ENCODE peak calls at places on chromosomes 4 and X, in eight cellular contexts. K, H, A, L, B, C, J and X are unnamed samples.

GRCh38 chrX:47196098-47196497 is 2.5 kb downstream of the UBA1 start:
- DNase-seq in K (no peak), H (no peak), A (no peak), L (no peak), B (no peak), C (no peak), J (no peak), X (no peak)

GRCh38 chr4:162229670-162230069 is 65.9 kb upstream of the FSTL5 start:
- DNase-seq in K (no peak), H (no peak), A (no peak), L (no peak), B (no peak), C (no peak), J (no peak), X (no peak)

GRCh38 chr4:52824270-52824602 is 37.9 kb upstream of the RASL11B start:
- DNase-seq in K (no peak), H (no peak), A (no peak), L (no peak), B (no peak), C (no peak), J (no peak), X (no peak)

GRCh38 chr4:36771411-36772153 is 473.0 kb upstream of the NWD2 start:
- DNase-seq in K (no peak), H (no peak), A (no peak), L (no peak), B (no peak), C (no peak), J (no peak), X (no peak)

GRCh38 chr4:134544303-134544761 is 342.7 kb upstream of the PABPC4L start:
- DNase-seq in K (no peak), H (no peak), A (no peak), L (no peak), B (no peak), C (no peak), J (no peak), X (no peak)

GRCh38 chrX:70436380-70436779 is 8.3 kb upstream of the DLG3 start:
- DNase-seq in K (no peak), H (peak; percentile 86), A (no peak), L (no peak), B (peak; percentile 45), C (no peak), J (peak; percentile 52), X (no peak)

GRCh38 chr4:37717575-37717974 is 31.4 kb upstream of the RELL1 start:
- DNase-seq in K (no peak), H (no peak), A (no peak), L (peak; percentile 27), B (no peak), C (no peak), J (peak; percentile 35), X (no peak)

GRCh38 chr4:176339936-176340761 is 20.4 kb downstream of the SPCS3 start:
- DNase-seq in K (no peak), H (no peak), A (no peak), L (no peak), B (no peak), C (no peak), J (no peak), X (no peak)

GRCh38 chr4:30350288-30350687 is 369.9 kb upstream of the PCDH7 start:
- DNase-seq in K (no peak), H (no peak), A (no peak), L (no peak), B (no peak), C (no peak), J (no peak), X (no peak)

GRCh38 chr4:53987761-53988171 is 76.6 kb downstream of the CHIC2 start:
- DNase-seq in K (no peak), H (no peak), A (no peak), L (no peak), B (no peak), C (no peak), J (no peak), X (no peak)

GRCh38 chr4:35106091-35106734 is 1138.1 kb downstream of the ARAP2 start:
- DNase-seq in K (no peak), H (no peak), A (no peak), L (no peak), B (no peak), C (no peak), J (no peak), X (no peak)

GRCh38 chrX:153776611-153777045 is 4.2 kb upstream of the SRPK3 start:
- DNase-seq in K (no peak), H (no peak), A (no peak), L (no peak), B (no peak), C (no peak), J (no peak), X (no peak)

GRCh38 chr4:151251922-151252321 is 25.0 kb upstream of the PRSS48 start:
- DNase-seq in K (no peak), H (peak; percentile 7), A (no peak), L (no peak), B (no peak), C (no peak), J (no peak), X (no peak)

GRCh38 chr4:53576676-53577372 is 14.5 kb downstream of the LNX1 start:
- DNase-seq in K (no peak), H (no peak), A (no peak), L (no peak), B (no peak), C (no peak), J (no peak), X (no peak)

GRCh38 chr4:7845493-7846124 is 94.1 kb downstream of the AFAP1 start:
- DNase-seq in K (no peak), H (peak; percentile 55), A (no peak), L (no peak), B (no peak), C (no peak), J (peak; percentile 37), X (no peak)

GRCh38 chr4:173537628-173538147 is 7.7 kb upstream of the HAND2 start:
- DNase-seq in K (no peak), H (no peak), A (no peak), L (no peak), B (no peak), C (no peak), J (peak; percentile 33), X (no peak)

GRCh38 chrX:154540897-154541535 is 5.6 kb downstream of the G6PD start:
- DNase-seq in K (no peak), H (no peak), A (no peak), L (no peak), B (no peak), C (no peak), J (no peak), X (no peak)

GRCh38 chrX:141405878-141406492 is 163.7 kb upstream of the SPANXC start:
- DNase-seq in K (no peak), H (no peak), A (no peak), L (peak; percentile 8), B (no peak), C (no peak), J (no peak), X (no peak)

GRCh38 chr4:90641856-90642599 is 514.8 kb downstream of the CCSER1 start:
- DNase-seq in K (no peak), H (peak; percentile 4), A (no peak), L (no peak), B (no peak), C (no peak), J (peak; percentile 1), X (no peak)
- TF ChIP-seq CTCF in K (no peak), H (no peak), A (no peak), L (no peak), B (no peak), C (no peak), J (no peak), X (no peak)

GRCh38 chr4:113689394-113689793 is 72.1 kb downstream of the CAMK2D start:
- DNase-seq in K (no peak), H (no peak), A (no peak), L (no peak), B (no peak), C (no peak), J (no peak), X (no peak)

GRCh38 chr4:113686950-113687718 is 74.4 kb downstream of the CAMK2D start:
- DNase-seq in K (no peak), H (no peak), A (no peak), L (no peak), B (no peak), C (no peak), J (peak; percentile 11), X (no peak)

GRCh38 chr4:113682730-113683129 is 78.8 kb downstream of the CAMK2D start:
- DNase-seq in K (no peak), H (no peak), A (no peak), L (no peak), B (no peak), C (no peak), J (no peak), X (no peak)

GRCh38 chr4:113683143-113683542 is 78.4 kb downstream of the CAMK2D start:
- DNase-seq in K (no peak), H (no peak), A (peak; percentile 33), L (no peak), B (no peak), C (no peak), J (no peak), X (peak; percentile 67)

DNA sequence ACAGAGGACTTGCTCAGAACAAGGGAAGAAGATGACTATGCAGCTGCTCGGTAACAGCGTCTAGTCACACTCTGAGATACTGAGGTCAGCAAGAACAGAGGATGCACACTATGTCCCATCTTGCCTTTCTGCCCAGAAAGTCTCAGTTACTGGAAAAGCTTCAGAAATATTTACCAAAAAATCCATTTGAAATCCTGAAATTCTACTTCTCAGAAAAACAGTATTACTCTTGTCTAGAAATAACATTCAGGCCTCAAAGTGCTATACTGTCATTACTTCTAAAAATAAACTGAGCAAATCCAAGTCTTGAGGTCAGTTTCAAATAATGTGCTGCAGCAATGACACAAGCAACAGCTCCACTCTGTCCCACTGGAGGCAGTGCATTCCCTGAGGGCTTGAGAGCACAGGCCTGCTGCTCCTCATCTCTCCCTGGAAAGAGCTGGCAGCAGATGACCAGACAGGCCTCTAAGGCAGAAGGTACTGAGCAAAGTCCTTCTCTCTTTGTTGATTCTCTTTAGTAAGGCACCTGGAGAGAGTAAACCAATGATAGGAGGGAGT is 76.9 kb downstream of the CAMK2D start:
- DNase-seq in K (no peak), H (peak; percentile 19), A (no peak), L (no peak), B (no peak), C (peak; percentile 44), J (peak; percentile 2), X (no peak)
- TF ChIP-seq CTCF in K (no peak), H (peak; percentile 25), A (no peak), L (peak; percentile 29), B (no peak), C (peak; percentile 59), J (no peak), X (no peak)

DNA sequence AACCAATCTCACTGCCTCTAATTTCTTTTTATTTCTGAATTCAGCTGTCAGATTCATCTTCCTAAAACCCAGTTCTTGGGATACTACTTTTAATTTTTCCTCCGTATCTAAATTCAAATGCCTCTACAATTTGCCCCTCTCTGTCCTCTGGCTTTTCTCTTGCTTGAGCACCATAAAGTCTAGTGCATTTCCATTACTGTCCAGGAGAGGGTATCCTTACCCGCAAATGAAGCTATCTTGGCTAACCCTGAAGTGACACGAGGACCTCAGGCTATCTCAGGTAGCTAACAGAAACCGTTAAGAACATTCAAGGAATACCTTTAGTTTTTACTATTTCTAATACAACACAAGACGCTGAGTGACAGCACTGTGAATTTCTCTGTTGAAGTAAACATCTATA is 49.4 kb upstream of the PRR32 start:
- DNase-seq in K (no peak), H (peak; percentile 42), A (no peak), L (no peak), B (no peak), C (no peak), J (peak; percentile 40), X (peak; percentile 18)
- TF ChIP-seq CTCF in K (no peak), H (peak; percentile 61), A (no peak), L (no peak), B (peak; percentile 60), C (peak; percentile 34), J (peak; percentile 44), X (peak; percentile 15)

GRCh38 chrX:16743604-16744325 is 24.4 kb downstream of the SYAP1 start:
- DNase-seq in K (no peak), H (no peak), A (no peak), L (no peak), B (no peak), C (no peak), J (no peak), X (no peak)
- TF ChIP-seq CTCF in K (no peak), H (no peak), A (no peak), L (peak; percentile 10), B (no peak), C (no peak), J (no peak), X (no peak)